ENCODE peak calls at places on chromosomes 13 and 19, in seven cellular contexts. X is HCT116, N is K562, Y is H1, S is SK-N-SH, A is GM12878, T is HepG2. H is an unnamed sample.

GRCh38 chr13:24187185-24187584 is 26.7 kb downstream of the SPATA13 start:
- DNase-seq in S (no peak), T (no peak), A (no peak), N (no peak), Y (no peak), X (no peak), H (no peak)

GRCh38 chr19:29429021-29429420 is 96.8 kb upstream of the VSTM2B start:
- DNase-seq in X (no peak), Y (no peak), A (no peak), T (no peak), S (no peak), N (no peak), H (no peak)

GRCh38 chr13:37395544-37395943 is 203.0 kb downstream of the POSTN start:
- DNase-seq in Y (no peak), A (no peak), X (no peak), T (no peak), N (no peak), S (no peak), H (no peak)

GRCh38 chr19:35755550-35756371 is 1.1 kb downstream of the HSPB6 start:
- DNase-seq in T (no peak), S (no peak), Y (no peak), X (no peak), N (no peak), A (no peak), H (no peak)

GRCh38 chr19:28949027-28949426 is 263.9 kb downstream of the UQCRFS1 start:
- DNase-seq in Y (no peak), N (no peak), T (no peak), A (no peak), X (no peak), S (no peak), H (no peak)

GRCh38 chr13:34467450-34468083 is 474.5 kb upstream of the NBEA start:
- DNase-seq in S (no peak), N (no peak), X (no peak), T (no peak), Y (no peak), A (no peak), H (no peak)

GRCh38 chr13:75079226-75079625 is 402.7 kb downstream of the TBC1D4 start:
- DNase-seq in Y (no peak), S (no peak), N (no peak), X (no peak), A (no peak), T (no peak), H (no peak)

GRCh38 chr13:32746474-32746873 is 160.2 kb downstream of the PDS5B start:
- DNase-seq in S (no peak), A (no peak), X (no peak), N (no peak), Y (no peak), T (no peak), H (no peak)

GRCh38 chr13:113044431-113045114 is 61.0 kb upstream of the F7 start:
- DNase-seq in A (no peak), X (no peak), T (no peak), Y (no peak), S (no peak), N (no peak), H (no peak)

GRCh38 chr13:18232994-18233782 is 948.4 kb downstream of the TUBA3C start:
- DNase-seq in T (no peak), X (no peak), N (no peak), Y (no peak), S (no peak), A (no peak), H (no peak)

GRCh38 chr13:88188986-88189385 is 517.8 kb downstream of the SLITRK5 start:
- DNase-seq in T (no peak), S (no peak), A (no peak), N (no peak), Y (no peak), X (no peak), H (no peak)

GRCh38 chr19:39870171-39870971 is 24.2 kb upstream of the FBL start:
- DNase-seq in N (peak), A (no peak), Y (no peak), T (no peak), S (no peak), X (no peak), H (no peak)

GRCh38 chr19:14505488-14506239 is 9.7 kb upstream of the GIPC1 start:
- DNase-seq in S (peak), A (no peak), Y (no peak), T (peak), N (peak), X (peak), H (no peak)

GRCh38 chr19:14503285-14503684 is 7.4 kb upstream of the GIPC1 start:
- DNase-seq in N (no peak), X (no peak), T (no peak), S (no peak), A (no peak), Y (no peak), H (no peak)

GRCh38 chr19:14507704-14508246 is 10.4 kb downstream of the DNAJB1 start:
- DNase-seq in S (no peak), T (peak), Y (no peak), N (no peak), X (no peak), A (no peak), H (no peak)

GRCh38 chr19:14497347-14497921 is 1.5 kb upstream of the GIPC1 start:
- DNase-seq in N (no peak), Y (no peak), X (no peak), S (no peak), T (peak), A (no peak), H (no peak)

DNA sequence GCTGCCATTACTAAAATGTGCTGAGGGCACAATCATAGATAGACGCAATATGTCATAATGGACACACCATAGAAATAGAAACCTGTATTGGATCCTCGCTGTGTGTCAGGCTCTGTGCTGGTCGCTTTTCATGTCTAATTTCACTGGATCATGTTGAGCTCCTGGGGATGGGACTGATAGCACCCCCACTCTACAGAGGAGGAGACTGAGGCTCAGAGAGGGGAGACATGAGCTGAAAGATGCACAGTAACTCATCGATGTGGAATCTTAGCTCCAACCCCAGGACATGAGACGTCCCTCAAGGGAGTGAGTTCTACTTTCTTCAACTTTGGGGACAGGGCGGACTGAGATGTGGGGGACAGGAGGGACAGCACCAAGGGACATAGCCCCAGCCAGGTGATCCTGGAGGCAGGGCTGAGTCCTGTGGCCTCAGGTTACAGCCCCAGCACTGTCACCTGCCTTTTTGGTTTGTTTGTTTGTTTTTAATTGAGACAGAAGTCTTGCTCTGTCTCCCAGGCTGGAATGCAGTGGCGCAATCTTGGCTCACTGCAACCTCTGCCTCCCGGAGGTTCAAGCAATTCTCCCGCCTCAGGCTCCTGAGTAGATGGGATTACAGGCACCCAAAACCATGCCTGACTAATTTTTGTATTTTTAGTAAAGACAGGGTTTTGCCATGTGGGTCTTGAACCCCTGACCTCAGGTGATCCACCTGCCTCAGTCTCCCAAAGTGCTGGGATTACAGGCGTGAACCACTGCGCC is 6.6 kb upstream of the GIPC1 start:
- DNase-seq in S (no peak), X (no peak), A (no peak), Y (no peak), N (no peak), T (peak), H (peak)
- TF ChIP-seq JUND in S (no peak), X (no peak), A (no peak), Y (no peak), N (no peak), T (no peak), H (no peak)

GRCh38 chr13:59513686-59514085 is 650.0 kb downstream of the DIAPH3 start:
- DNase-seq in T (no peak), S (no peak), A (no peak), N (no peak), X (no peak), Y (no peak), H (no peak)

GRCh38 chr13:59519776-59520175 is 644.0 kb downstream of the DIAPH3 start:
- DNase-seq in Y (no peak), N (no peak), A (no peak), S (no peak), T (no peak), X (no peak), H (no peak)

GRCh38 chr13:59510377-59510776 is 653.4 kb downstream of the DIAPH3 start:
- DNase-seq in S (no peak), X (no peak), A (no peak), N (no peak), Y (no peak), T (no peak), H (no peak)

GRCh38 chr13:59514316-59514715 is 649.4 kb downstream of the DIAPH3 start:
- DNase-seq in Y (no peak), X (no peak), S (no peak), A (no peak), T (no peak), N (no peak), H (no peak)
- TF ChIP-seq JUND in Y (no peak), X (no peak), S (no peak), A (no peak), T (no peak), N (no peak), H (no peak)

GRCh38 chr13:77952276-77952675 is 33.6 kb upstream of the EDNRB start:
- DNase-seq in X (no peak), S (no peak), A (no peak), Y (no peak), N (no peak), T (no peak), H (no peak)
- TF ChIP-seq JUND in X (no peak), S (no peak), A (no peak), Y (no peak), N (no peak), T (no peak), H (no peak)

GRCh38 chr19:51338563-51339312 is 3.2 kb downstream of the VSIG10L start:
- DNase-seq in X (peak), N (peak), T (peak), S (peak), Y (peak), A (peak), H (peak)
- TF ChIP-seq JUND in X (no peak), N (no peak), T (no peak), S (no peak), Y (no peak), A (no peak), H (no peak)

GRCh38 chr13:110867380-110867779 is 47.5 kb downstream of the ANKRD10 start:
- DNase-seq in X (no peak), A (no peak), T (no peak), S (no peak), N (no peak), Y (no peak), H (no peak)

GRCh38 chr13:110869231-110869804 is 45.6 kb downstream of the ANKRD10 start:
- DNase-seq in Y (no peak), S (no peak), A (no peak), N (peak), T (no peak), X (no peak), H (no peak)

GRCh38 chr13:110868631-110869165 is 46.2 kb downstream of the ANKRD10 start:
- DNase-seq in X (no peak), N (no peak), T (no peak), Y (no peak), S (no peak), A (no peak), H (no peak)

GRCh38 chr13:110872034-110872767 is 42.7 kb downstream of the ANKRD10 start:
- DNase-seq in X (no peak), T (no peak), S (no peak), Y (no peak), N (no peak), A (no peak), H (no peak)

DNA sequence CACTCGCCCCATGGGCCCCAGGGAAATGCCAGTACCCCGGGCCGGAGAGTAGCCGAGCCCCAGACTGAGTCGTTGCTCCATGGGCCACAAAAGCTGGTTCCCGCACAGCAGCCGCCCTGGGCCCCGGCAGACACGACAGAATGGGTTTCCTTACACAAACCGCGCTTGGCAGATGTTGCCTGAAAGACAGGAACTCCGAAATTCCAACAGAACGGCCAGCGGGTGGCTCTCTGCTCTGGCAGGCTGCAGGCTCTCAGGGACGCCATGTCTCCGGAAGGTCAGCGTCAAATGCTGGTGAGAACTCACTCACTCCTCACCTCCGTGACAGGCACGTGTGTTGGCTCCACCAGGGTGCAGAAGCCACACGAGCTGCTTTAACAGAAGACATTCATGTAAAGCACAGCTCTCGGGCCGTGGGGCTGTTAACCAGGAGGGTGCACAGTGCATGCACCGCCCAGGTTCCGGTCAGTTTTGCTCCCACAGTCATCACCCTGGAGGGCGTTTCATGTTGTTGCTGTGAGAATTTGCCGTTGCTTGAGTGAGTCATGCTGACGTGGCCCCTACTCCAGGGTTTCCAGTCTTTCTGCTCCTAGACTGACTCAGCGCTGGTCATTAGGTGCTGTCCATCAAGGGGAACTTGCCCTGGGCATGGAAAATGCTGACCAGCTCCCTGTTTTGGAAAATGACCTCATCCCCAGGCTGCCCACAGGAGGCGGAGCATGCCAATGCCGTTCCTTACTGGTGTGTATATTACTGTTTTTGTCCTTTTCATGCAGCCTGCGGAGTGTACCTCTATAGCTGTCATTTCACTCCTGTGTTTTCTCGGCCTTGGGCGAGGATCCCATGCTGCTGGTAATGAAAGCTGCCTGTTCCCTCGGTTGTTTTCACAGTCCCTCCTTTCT is 44.8 kb downstream of the ANKRD10 start:
- DNase-seq in Y (no peak), X (peak), A (no peak), T (peak), N (peak), S (peak), H (peak)
- TF ChIP-seq JUND in Y (peak), X (no peak), A (no peak), T (peak), N (peak), S (peak), H (peak)

GRCh38 chr13:21504379-21504778 is 45.3 kb upstream of the ZDHHC20 start:
- DNase-seq in N (no peak), Y (no peak), T (no peak), A (no peak), X (no peak), S (peak), H (no peak)

GRCh38 chr13:21501709-21502108 is 42.6 kb upstream of the ZDHHC20 start:
- DNase-seq in X (no peak), N (no peak), S (no peak), T (peak), Y (no peak), A (no peak), H (no peak)
- TF ChIP-seq JUND in X (no peak), N (no peak), S (no peak), T (no peak), Y (no peak), A (no peak), H (no peak)

H was measured in T47D.